ENCODE peak calls at places on chromosomes 11 and 22, in seven cellular contexts. C, X, Q, K, N, U and B are unnamed samples.

GRCh38 chr11:201936-202335 is 5.3 kb downstream of the BET1L start:
- DNase-seq in Q (no peak), X (no peak), K (peak; percentile 74), N (no peak), U (no peak), C (no peak), B (no peak)

GRCh38 chr22:38034278-38034882 is 22.8 kb upstream of the PICK1 start:
- DNase-seq in X (peak; percentile 92), C (peak; percentile 93), N (peak; percentile 93), K (no peak), U (no peak), Q (no peak), B (peak; percentile 98)

GRCh38 chr11:65047581-65048422 is 6.8 kb downstream of the SAC3D1 start:
- DNase-seq in X (peak; percentile 7), U (peak; percentile 13), C (no peak), Q (no peak), K (peak; percentile 88), N (no peak), B (peak; percentile 40)

GRCh38 chr11:83287631-83288030 is 1.5 kb upstream of the CCDC90B start:
- DNase-seq in U (no peak), Q (no peak), N (no peak), C (no peak), X (no peak), K (no peak), B (no peak)

GRCh38 chr22:48315415-48316244 is 1512.0 kb downstream of the BRD1 start:
- DNase-seq in U (no peak), K (peak; percentile 77), Q (no peak), C (no peak), X (no peak), N (no peak), B (no peak)

GRCh38 chr11:123550620-123550917 is 103.9 kb downstream of the SCN3B start:
- DNase-seq in U (no peak), Q (no peak), C (no peak), N (no peak), X (no peak), K (no peak), B (no peak)

GRCh38 chr22:17842386-17842785 is 68.1 kb upstream of the BID start:
- DNase-seq in Q (no peak), U (no peak), K (no peak), X (no peak), N (no peak), C (no peak), B (no peak)

GRCh38 chr11:12150831-12151382 is 40.5 kb downstream of the MICAL2 start:
- DNase-seq in X (no peak), N (peak; percentile 90), U (no peak), C (peak; percentile 53), K (no peak), Q (no peak), B (no peak)

GRCh38 chr11:34028407-34028804 is 23.1 kb upstream of the CAPRIN1 start:
- DNase-seq in K (no peak), N (peak; percentile 13), Q (no peak), U (no peak), C (no peak), X (peak; percentile 53), B (peak; percentile 64)

GRCh38 chr22:50399751-50400331 is 56.7 kb downstream of the PPP6R2 start:
- DNase-seq in N (peak; percentile 21), C (peak; percentile 18), X (no peak), Q (no peak), K (no peak), U (no peak), B (peak; percentile 65)